ENCODE peak calls at places on chromosome 9, in seven cellular contexts. F is GM23338; O is heart left ventricle; Y is pancreas; B is right lobe of liver; K is CD4-positive, CD25-positive, alpha-beta regulatory T cell; S is naive thymus-derived CD4-positive, alpha-beta T cell. P is an unnamed sample.
A peak's percentile ranks its signal among the peaks of the same experiment; 100 is the strongest.

GRCh38 chr9:110180713-110181434 is 27.1 kb downstream of the C9orf152 start:
- ATAC-seq in F (no peak), O (peak; percentile 18), Y (peak; percentile 25), B (no peak), K (no peak), S (no peak), P (peak; percentile 51)

GRCh38 chr9:91043041-91043740 is 241.6 kb downstream of the SYK start:
- ATAC-seq in F (peak; percentile 57), O (no peak), Y (no peak), B (no peak), K (no peak), S (no peak), P (no peak)

GRCh38 chr9:4923580-4924544 is 61.2 kb upstream of the JAK2 start:
- ATAC-seq in F (no peak), O (peak; percentile 63), Y (no peak), B (peak; percentile 47), K (peak; percentile 56), S (peak; percentile 71), P (no peak)

GRCh38 chr9:130117816-130118632 is 54.2 kb upstream of the NCS1 start:
- ATAC-seq in F (no peak), O (peak; percentile 57), Y (no peak), B (no peak), K (no peak), S (no peak), P (peak; percentile 60)

GRCh38 chr9:101398930-101399640 is 434 bp downstream of the ZNF189 start:
- ATAC-seq in F (peak; percentile 52), O (peak; percentile 2), Y (no peak), B (no peak), K (no peak), S (peak; percentile 4), P (no peak)

GRCh38 chr9:14585730-14586473 is 107.3 kb downstream of the ZDHHC21 start:
- ATAC-seq in F (no peak), O (no peak), Y (no peak), B (no peak), K (peak; percentile 66), S (peak; percentile 56), P (no peak)

GRCh38 chr9:72597181-72597517 is 75.7 kb downstream of the TMC1 start:
- ATAC-seq in F (peak; percentile 66), O (no peak), Y (no peak), B (peak; percentile 83), K (no peak), S (no peak), P (no peak)

GRCh38 chr9:134066546-134066922 is 1.3 kb downstream of the BRD3 start:
- ATAC-seq in F (peak; percentile 2), O (no peak), Y (no peak), B (no peak), K (no peak), S (no peak), P (no peak)

GRCh38 chr9:125632321-125633115 is 74.5 kb downstream of the MAPKAP1 start:
- ATAC-seq in F (no peak), O (peak; percentile 45), Y (no peak), B (peak; percentile 79), K (peak; percentile 45), S (peak; percentile 77), P (no peak)

GRCh38 chr9:68947015-68947414 is 66.9 kb downstream of the PRKACG start:
- ATAC-seq in F (peak; percentile 88), O (no peak), Y (no peak), B (no peak), K (no peak), S (no peak), P (no peak)

GRCh38 chr9:83355729-83356128 is 182.5 kb downstream of the FRMD3 start:
- ATAC-seq in F (no peak), O (peak; percentile 86), Y (no peak), B (no peak), K (no peak), S (no peak), P (peak; percentile 60)

GRCh38 chr9:112753725-112754124 is 3.2 kb downstream of the SNX30 start:
- ATAC-seq in F (no peak), O (no peak), Y (no peak), B (no peak), K (no peak), S (no peak), P (no peak)

GRCh38 chr9:4207476-4207875 is 92.4 kb downstream of the GLIS3 start:
- ATAC-seq in F (no peak), O (no peak), Y (no peak), B (no peak), K (no peak), S (no peak), P (no peak)

GRCh38 chr9:4857163-4857562 is 64.4 kb downstream of the RCL1 start:
- ATAC-seq in F (no peak), O (no peak), Y (no peak), B (no peak), K (no peak), S (no peak), P (no peak)

GRCh38 chr9:31916591-31917223 is 467.7 kb upstream of the ACO1 start:
- ATAC-seq in F (peak; percentile 92), O (no peak), Y (no peak), B (no peak), K (no peak), S (no peak), P (no peak)

GRCh38 chr9:94867842-94868312 is 141.4 kb downstream of the AOPEP start:
- ATAC-seq in F (no peak), O (no peak), Y (no peak), B (peak; percentile 28), K (no peak), S (no peak), P (no peak)

GRCh38 chr9:79658926-79659325 is 87.2 kb downstream of the TLE4 start:
- ATAC-seq in F (no peak), O (no peak), Y (no peak), B (no peak), K (no peak), S (no peak), P (no peak)

GRCh38 chr9:133658442-133659431 is 22.6 kb downstream of the DBH start:
- ATAC-seq in F (peak; percentile 67), O (peak; percentile 85), Y (peak; percentile 64), B (peak; percentile 82), K (no peak), S (no peak), P (peak; percentile 72)

GRCh38 chr9:88503845-88504764 is 30.9 kb upstream of the NXNL2 start:
- ATAC-seq in F (no peak), O (no peak), Y (no peak), B (no peak), K (no peak), S (peak; percentile 29), P (no peak)

GRCh38 chr9:34986541-34987047 is 3.0 kb upstream of the DNAJB5 start:
- ATAC-seq in F (no peak), O (no peak), Y (no peak), B (no peak), K (no peak), S (peak; percentile 34), P (no peak)

GRCh38 chr9:85258823-85259370 is 482.9 kb downstream of the AGTPBP1 start:
- ATAC-seq in F (peak; percentile 100), O (peak; percentile 88), Y (peak; percentile 70), B (peak; percentile 64), K (no peak), S (no peak), P (peak; percentile 41)

GRCh38 chr9:92658176-92658575 is 11.8 kb downstream of the IPPK start:
- ATAC-seq in F (no peak), O (no peak), Y (no peak), B (no peak), K (no peak), S (no peak), P (no peak)

GRCh38 chr9:18297532-18297872 is 176.5 kb upstream of the ADAMTSL1 start:
- ATAC-seq in F (peak; percentile 98), O (no peak), Y (no peak), B (no peak), K (no peak), S (no peak), P (no peak)

DNA sequence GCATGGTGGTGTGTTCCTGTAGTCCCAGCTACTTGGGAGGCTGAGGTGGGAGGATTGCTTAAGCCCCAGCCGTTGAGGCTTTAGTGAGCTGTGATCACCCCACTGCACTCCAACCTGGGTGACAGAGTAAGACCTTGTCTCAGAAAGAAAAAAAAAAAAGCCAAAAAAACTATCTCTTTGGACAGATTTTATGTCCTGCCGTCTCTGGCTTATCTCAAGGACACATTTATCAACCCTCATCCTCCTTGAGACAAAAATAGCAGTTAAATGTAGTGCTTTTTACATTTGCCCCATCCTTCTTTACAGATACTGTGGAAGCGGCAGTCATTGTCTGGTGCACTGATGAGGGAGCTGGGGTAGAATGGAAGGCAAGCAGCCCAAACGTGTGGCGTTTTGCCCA is 11.7 kb upstream of the COL15A1 start:
- ATAC-seq in F (no peak), O (no peak), Y (no peak), B (no peak), K (no peak), S (no peak), P (no peak)
- H3K27ac ChIP-seq in F (no peak overlapping the region), O (no peak overlapping the region), Y (no peak overlapping the region), B (no peak overlapping the region), K (no peak overlapping the region), S (no peak overlapping the region), P (no peak overlapping the region)

GRCh38 chr9:121199921-121200320 is 1.7 kb downstream of the RAB14 start:
- ATAC-seq in F (no peak), O (no peak), Y (no peak), B (no peak), K (no peak), S (no peak), P (no peak)
- H3K4me1 ChIP-seq in F (peaks cover 21% of the 10 kb centered on the region), O (peaks cover 61% of the 10 kb centered on the region), Y (peaks cover 49% of the 10 kb centered on the region), B (peaks cover 45% of the 10 kb centered on the region), K (peaks cover 63% of the 10 kb centered on the region), S (peaks cover 39% of the 10 kb centered on the region), P (peaks cover 36% of the 10 kb centered on the region)

DNA sequence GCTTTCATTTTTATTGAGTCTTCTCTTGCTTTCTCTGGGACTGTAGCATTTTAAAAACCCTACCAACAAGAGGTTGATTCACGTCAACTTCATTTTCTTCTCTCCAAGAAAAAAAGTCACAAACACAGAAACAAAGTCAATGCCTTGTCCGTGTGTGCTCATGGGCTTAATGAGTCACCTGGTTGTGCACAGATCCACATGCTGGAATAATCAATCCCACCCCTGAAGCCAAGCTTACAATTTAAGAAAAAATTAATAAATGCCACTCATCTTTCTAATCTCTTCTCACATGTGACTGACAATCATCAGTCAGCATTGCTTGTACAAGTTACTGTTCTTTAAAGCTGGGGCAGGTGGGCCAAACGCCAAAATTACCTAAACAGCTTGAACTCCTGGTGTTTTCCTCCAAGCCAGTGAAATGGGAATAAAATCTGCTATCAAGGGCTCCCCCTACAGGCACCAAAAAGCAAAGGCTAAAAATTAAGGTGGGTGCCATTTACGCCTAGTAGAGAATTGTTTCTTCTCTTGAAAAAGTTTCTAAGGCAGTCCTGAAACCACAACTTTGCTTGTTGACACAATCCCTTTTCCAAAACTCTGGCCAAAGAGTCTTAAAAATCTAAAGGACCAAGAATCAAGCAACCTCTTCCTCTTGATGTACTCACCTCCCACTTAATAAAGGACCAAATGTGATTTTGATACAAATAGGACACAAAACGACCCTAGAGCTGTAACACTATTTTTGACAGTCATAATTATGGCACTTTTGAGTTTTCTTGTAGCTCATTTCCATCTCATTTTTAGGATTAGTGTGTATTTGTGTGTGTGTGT is 21.3 kb downstream of the TRMO start:
- ATAC-seq in F (peak; percentile 68), O (peak; percentile 50), Y (peak; percentile 63), B (peak; percentile 85), K (no peak), S (peak; percentile 36), P (no peak)
- H3K27ac ChIP-seq in F (no peak overlapping the region), O (no peak overlapping the region), Y (no peak overlapping the region), B (no peak overlapping the region), K (no peak overlapping the region), S (peak overlapping the region; percentile 52), P (no peak overlapping the region)

DNA sequence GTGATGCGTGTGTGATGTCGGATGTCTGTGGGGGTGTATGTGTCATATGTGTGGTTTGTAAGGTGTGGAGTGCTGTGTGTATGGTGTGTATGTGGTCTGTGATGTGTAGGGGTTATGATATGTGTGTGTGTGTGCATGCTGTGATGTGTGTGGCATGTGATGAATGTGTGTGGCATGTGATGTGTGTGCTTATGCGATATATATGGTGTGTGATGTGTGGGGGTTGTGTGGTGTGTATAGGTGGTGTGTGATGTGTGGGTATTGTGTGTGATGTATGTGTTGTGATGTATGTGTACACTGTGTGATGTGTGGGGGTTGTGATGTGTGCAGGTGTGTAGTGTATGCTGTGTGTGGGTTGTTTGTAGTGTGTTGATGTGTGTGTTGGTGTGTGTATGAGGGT is 9.2 kb upstream of the CRB2 start:
- ATAC-seq in F (no peak), O (no peak), Y (no peak), B (no peak), K (no peak), S (no peak), P (no peak)
- H3K4me1 ChIP-seq in F (no peaks in the 10 kb centered on the region), O (no peaks in the 10 kb centered on the region), Y (no peaks in the 10 kb centered on the region), B (peaks cover 3% of the 10 kb centered on the region), K (no peaks in the 10 kb centered on the region), S (no peaks in the 10 kb centered on the region), P (no peaks in the 10 kb centered on the region)

P was measured in gastroesophageal sphincter.